ENCODE peak calls at places on chromosomes 4 and X, in four cellular contexts. V, U, A and H are unnamed samples.

GRCh38 chr4:119170195-119170594 is 34.6 kb downstream of the MYOZ2 start:
- DNase-seq in A (no peak), U (no peak), V (no peak), H (no peak)

GRCh38 chr4:109803924-109804571 is 2.2 kb upstream of the CFI start:
- DNase-seq in V (peak; percentile 45), U (no peak), A (peak; percentile 37), H (peak; percentile 50)

GRCh38 chrX:32985544-32985943 is 225.8 kb downstream of the DMD start:
- DNase-seq in V (no peak), A (no peak), U (no peak), H (no peak)

GRCh38 chrX:40085086-40085551 is 12.6 kb downstream of the BCOR start:
- DNase-seq in U (peak; percentile 15), V (no peak), A (peak; percentile 86), H (peak; percentile 27)

GRCh38 chr4:32985256-32985655 is 2265.1 kb downstream of the PCDH7 start:
- DNase-seq in A (no peak), V (no peak), U (no peak), H (no peak)

GRCh38 chrX:1932231-1932630 is 317.4 kb downstream of the ASMT start:
- DNase-seq in V (no peak), A (no peak), U (no peak), H (no peak)

GRCh38 chr4:71009796-71010588 is 16.5 kb downstream of the DCK start:
- DNase-seq in A (peak; percentile 56), V (no peak), U (peak; percentile 2), H (no peak)

GRCh38 chrX:31367816-31368215 is 296.0 kb upstream of the FTHL17 start:
- DNase-seq in V (no peak), A (no peak), U (no peak), H (no peak)

GRCh38 chr4:173507471-173508385 is 22.3 kb downstream of the HAND2 start:
- DNase-seq in A (no peak), U (no peak), V (no peak), H (no peak)

GRCh38 chrX:56569378-56570061 is 6.1 kb downstream of the UBQLN2 start:
- DNase-seq in A (peak; percentile 3), V (no peak), U (no peak), H (no peak)

GRCh38 chr4:93775551-93775950 is 53.0 kb upstream of the ATOH1 start:
- DNase-seq in U (no peak), A (no peak), V (no peak), H (no peak)

GRCh38 chrX:16711219-16712115 is 1.0 kb downstream of the CTPS2 start:
- DNase-seq in U (no peak), V (peak; percentile 0), A (no peak), H (no peak)

GRCh38 chr4:76987685-76988084 is 38.1 kb downstream of the SEPTIN11 start:
- DNase-seq in U (no peak), V (no peak), A (no peak), H (no peak)

GRCh38 chr4:172202480-172203076 is 389.4 kb downstream of the GALNTL6 start:
- DNase-seq in A (peak; percentile 18), V (peak; percentile 21), U (no peak), H (no peak)

GRCh38 chrX:151789179-151789800 is 54.7 kb downstream of the CNGA2 start:
- DNase-seq in A (peak; percentile 45), V (no peak), U (no peak), H (no peak)

GRCh38 chrX:152822383-152823086 is 8.0 kb downstream of the CETN2 start:
- DNase-seq in V (no peak), U (no peak), A (peak; percentile 48), H (no peak)

GRCh38 chr4:93407493-93408275 is 420.9 kb upstream of the ATOH1 start:
- DNase-seq in V (no peak), A (no peak), U (no peak), H (no peak)

GRCh38 chrX:100994352-100995281 is 25.1 kb downstream of the ARL13A start:
- DNase-seq in U (peak; percentile 38), A (peak; percentile 68), V (no peak), H (no peak)

GRCh38 chr4:173182403-173182802 is 13.8 kb downstream of the GALNT7 start:
- DNase-seq in V (no peak), A (peak; percentile 88), U (no peak), H (no peak)

GRCh38 chr4:71713611-71714203 is 70.2 kb downstream of the GC start:
- DNase-seq in A (peak; percentile 77), V (no peak), U (no peak), H (no peak)

GRCh38 chr4:52957791-52958190 is 95.7 kb downstream of the RASL11B start:
- DNase-seq in A (peak; percentile 24), V (no peak), U (no peak), H (no peak)

GRCh38 chr4:127124919-127125318 is 507.8 kb upstream of the INTU start:
- DNase-seq in V (no peak), A (peak; percentile 24), U (no peak), H (no peak)

GRCh38 chr4:25098964-25099843 is 61.0 kb downstream of the SEPSECS start:
- DNase-seq in V (no peak), U (no peak), A (peak; percentile 63), H (no peak)

GRCh38 chr4:133377286-133377685 is 228.2 kb downstream of the PCDH10 start:
- DNase-seq in U (no peak), A (no peak), V (no peak), H (peak; percentile 45)

GRCh38 chr4:173370130-173370476 is 651 bp upstream of the SAP30 start:
- DNase-seq in V (no peak), U (no peak), A (no peak), H (no peak)

GRCh38 chrX:154444001-154444754 is at the start of gene FAM50A:
- DNase-seq in V (no peak), A (peak; percentile 42), U (peak; percentile 69), H (peak; percentile 51)

GRCh38 chr4:59180969-59181368 is 2019.2 kb upstream of the ADGRL3 start:
- DNase-seq in V (no peak), A (no peak), U (no peak), H (no peak)

GRCh38 chr4:169005453-169006099 is 4.5 kb downstream of the CBR4 start:
- DNase-seq in A (peak; percentile 35), V (no peak), U (no peak), H (no peak)

GRCh38 chr4:99664703-99665102 is 7.1 kb upstream of the C4orf54 start:
- DNase-seq in A (no peak), V (no peak), U (no peak), H (no peak)

GRCh38 chrX:17377795-17378194 is 2.8 kb downstream of the NHS start:
- DNase-seq in U (no peak), A (no peak), V (no peak), H (no peak)

GRCh38 chr4:82706349-82707000 is 92.1 kb downstream of the SCD5 start:
- DNase-seq in U (no peak), A (no peak), V (no peak), H (no peak)

GRCh38 chrX:65690057-65690855 is 22.8 kb downstream of the MSN start:
- DNase-seq in V (no peak), U (no peak), A (peak; percentile 78), H (no peak)

GRCh38 chr4:55397521-55398321 is 2.0 kb downstream of the TMEM165 start:
- DNase-seq in U (peak; percentile 4), V (no peak), A (peak; percentile 90), H (no peak)

GRCh38 chr4:55395218-55395528 is 584 bp upstream of the TMEM165 start:
- DNase-seq in A (no peak), V (no peak), U (no peak), H (no peak)

GRCh38 chr4:55395529-55396304 is at the start of gene TMEM165:
- DNase-seq in V (peak; percentile 80), U (peak; percentile 86), A (peak; percentile 79), H (peak; percentile 94)

GRCh38 chr4:55397024-55397520 is 1.3 kb downstream of the TMEM165 start:
- DNase-seq in V (no peak), A (no peak), U (no peak), H (no peak)

GRCh38 chr4:55396305-55397023 is 707 bp downstream of the TMEM165 start:
- DNase-seq in V (peak; percentile 39), A (peak; percentile 38), U (peak; percentile 20), H (peak; percentile 40)
- H3K14ac ChIP-seq in V (peak overlapping the region; percentile 95), A (peak overlapping the region; percentile 90), U (peak overlapping the region; percentile 78), H (peak overlapping the region; percentile 95)

GRCh38 chr4:122249357-122249756 is 97.2 kb downstream of the BLTP1 start:
- DNase-seq in U (no peak), A (no peak), V (no peak), H (no peak)

GRCh38 chr4:122246551-122246950 is 94.4 kb downstream of the BLTP1 start:
- DNase-seq in A (peak; percentile 1), V (no peak), U (no peak), H (no peak)

DNA sequence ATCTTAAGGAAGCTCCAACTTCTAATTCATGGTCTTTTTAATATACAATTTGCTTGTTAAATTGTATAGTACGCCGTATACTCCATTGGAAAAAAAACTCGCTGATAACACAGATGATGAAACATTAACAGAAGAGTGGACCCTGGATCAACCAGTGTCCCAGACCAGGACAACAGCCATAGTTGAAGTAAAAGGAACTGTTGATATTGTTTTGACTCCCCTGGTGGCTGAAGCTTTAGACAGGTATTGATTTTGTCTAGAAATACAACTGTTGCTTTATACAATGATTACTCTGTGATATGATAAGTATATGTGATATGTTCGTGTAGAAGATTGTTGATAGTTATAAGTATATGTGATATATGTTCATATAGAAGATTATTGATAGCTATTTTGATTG is 91.7 kb downstream of the BLTP1 start:
- DNase-seq in V (no peak), U (no peak), A (no peak), H (no peak)
- H3K14ac ChIP-seq in V (no peak overlapping the region), U (no peak overlapping the region), A (no peak overlapping the region), H (no peak overlapping the region)

GRCh38 chr4:151099226-151099975 is at the start of gene RPS3A:
- DNase-seq in A (peak; percentile 98), V (peak; percentile 95), U (peak; percentile 99), H (peak; percentile 98)
- H3K14ac ChIP-seq in A (peak within 1 kb of the TSS; percentile 93), V (peak within 1 kb of the TSS; percentile 25), U (peak within 1 kb of the TSS; percentile 81), H (peak within 1 kb of the TSS; percentile 98)

GRCh38 chr4:3458371-3458770 is 4.7 kb upstream of the DOK7 start:
- DNase-seq in A (no peak), U (no peak), V (no peak), H (no peak)
- H3K14ac ChIP-seq in A (no peak overlapping the region), U (no peak overlapping the region), V (no peak overlapping the region), H (no peak overlapping the region)

GRCh38 chr4:47386146-47386545 is 77.4 kb downstream of the COMMD8 start:
- DNase-seq in A (no peak), V (no peak), U (no peak), H (no peak)
- H3K14ac ChIP-seq in A (no peak overlapping the region), V (no peak overlapping the region), U (no peak overlapping the region), H (no peak overlapping the region)

GRCh38 chr4:159105761-159106243 is 2.9 kb downstream of the RAPGEF2 start:
- DNase-seq in A (peak; percentile 85), V (no peak), U (no peak), H (no peak)

GRCh38 chr4:159101983-159102622 is 776 bp upstream of the RAPGEF2 start:
- DNase-seq in A (no peak), V (no peak), U (peak; percentile 5), H (peak; percentile 34)

GRCh38 chr4:159103406-159104131 is 690 bp downstream of the RAPGEF2 start:
- DNase-seq in A (peak; percentile 23), V (peak; percentile 60), U (peak; percentile 42), H (peak; percentile 46)

GRCh38 chr4:159105063-159105414 is 2.2 kb downstream of the RAPGEF2 start:
- DNase-seq in V (no peak), A (peak; percentile 61), U (no peak), H (no peak)

GRCh38 chr4:159102623-159103405 is at the start of gene RAPGEF2:
- DNase-seq in U (peak; percentile 94), A (peak; percentile 91), V (peak; percentile 90), H (peak; percentile 95)
- H3K14ac ChIP-seq in U (peak within 1 kb of the TSS; percentile 71), A (peak within 1 kb of the TSS; percentile 54), V (peak within 1 kb of the TSS; percentile 94), H (peak within 1 kb of the TSS; percentile 70)